ENCODE peak calls at places on chromosome 19, in six cellular contexts. One of them, this sample, is unnamed.

GRCh38 chr19:46529622-46530451 is 34.2 kb upstream of the PNMA8B start:
- DNase-seq in GM12878: no peak
- DNase-seq in tibial nerve: peak
- DNase-seq in psoas muscle: peak
- DNase-seq in cardiac fibroblast: peak
- DNase-seq in esophagus muscularis mucosa: no peak
- DNase-seq in this sample: no peak

GRCh38 chr19:31070126-31070525 is 279.1 kb downstream of the TSHZ3 start:
- DNase-seq in GM12878: no peak
- DNase-seq in tibial nerve: no peak
- DNase-seq in psoas muscle: no peak
- DNase-seq in cardiac fibroblast: no peak
- DNase-seq in esophagus muscularis mucosa: no peak
- DNase-seq in this sample: no peak

GRCh38 chr19:33437351-33438015 is 64.0 kb downstream of the CEBPG start:
- DNase-seq in GM12878: no peak
- DNase-seq in tibial nerve: no peak
- DNase-seq in psoas muscle: no peak
- DNase-seq in cardiac fibroblast: no peak
- DNase-seq in esophagus muscularis mucosa: no peak
- DNase-seq in this sample: no peak

GRCh38 chr19:33947565-33947964 is 150.9 kb downstream of the KCTD15 start:
- DNase-seq in GM12878: no peak
- DNase-seq in tibial nerve: no peak
- DNase-seq in psoas muscle: no peak
- DNase-seq in cardiac fibroblast: no peak
- DNase-seq in esophagus muscularis mucosa: peak
- DNase-seq in this sample: peak

GRCh38 chr19:29798783-29799182 is 13.0 kb upstream of the CCNE1 start:
- DNase-seq in GM12878: no peak
- DNase-seq in tibial nerve: no peak
- DNase-seq in psoas muscle: peak
- DNase-seq in cardiac fibroblast: peak
- DNase-seq in esophagus muscularis mucosa: no peak
- DNase-seq in this sample: no peak

GRCh38 chr19:6232567-6232966 is 47.2 kb downstream of the MLLT1 start:
- DNase-seq in GM12878: no peak
- DNase-seq in tibial nerve: no peak
- DNase-seq in psoas muscle: peak
- DNase-seq in cardiac fibroblast: peak
- DNase-seq in esophagus muscularis mucosa: no peak
- DNase-seq in this sample: no peak

GRCh38 chr19:5389353-5389752 is 48.7 kb upstream of the PTPRS start:
- DNase-seq in GM12878: no peak
- DNase-seq in tibial nerve: no peak
- DNase-seq in psoas muscle: no peak
- DNase-seq in cardiac fibroblast: no peak
- DNase-seq in esophagus muscularis mucosa: no peak
- DNase-seq in this sample: no peak

GRCh38 chr19:38700350-38700932 is 43.8 kb downstream of the CAPN12 start:
- DNase-seq in GM12878: no peak
- DNase-seq in tibial nerve: no peak
- DNase-seq in psoas muscle: no peak
- DNase-seq in cardiac fibroblast: no peak
- DNase-seq in esophagus muscularis mucosa: no peak
- DNase-seq in this sample: no peak

GRCh38 chr19:40216013-40216776 is 2.0 kb downstream of the TTC9B start:
- DNase-seq in GM12878: no peak
- DNase-seq in tibial nerve: no peak
- DNase-seq in psoas muscle: no peak
- DNase-seq in cardiac fibroblast: no peak
- DNase-seq in esophagus muscularis mucosa: no peak
- DNase-seq in this sample: no peak

GRCh38 chr19:28128341-28128740 is 1084.6 kb downstream of the UQCRFS1 start:
- DNase-seq in GM12878: no peak
- DNase-seq in tibial nerve: no peak
- DNase-seq in psoas muscle: no peak
- DNase-seq in cardiac fibroblast: no peak
- DNase-seq in esophagus muscularis mucosa: peak
- DNase-seq in this sample: no peak

GRCh38 chr19:7506385-7507328 is 9.2 kb upstream of the ZNF358 start:
- DNase-seq in GM12878: no peak
- DNase-seq in tibial nerve: peak
- DNase-seq in psoas muscle: peak
- DNase-seq in cardiac fibroblast: peak
- DNase-seq in esophagus muscularis mucosa: no peak
- DNase-seq in this sample: no peak

GRCh38 chr19:5947435-5947834 is 30.5 kb downstream of the RANBP3 start:
- DNase-seq in GM12878: no peak
- DNase-seq in tibial nerve: peak
- DNase-seq in psoas muscle: peak
- DNase-seq in cardiac fibroblast: peak
- DNase-seq in esophagus muscularis mucosa: no peak
- DNase-seq in this sample: no peak

GRCh38 chr19:7294571-7295212 is 478 bp upstream of the INSR start:
- DNase-seq in GM12878: no peak
- DNase-seq in tibial nerve: peak
- DNase-seq in psoas muscle: peak
- DNase-seq in cardiac fibroblast: peak
- DNase-seq in esophagus muscularis mucosa: no peak
- DNase-seq in this sample: peak

GRCh38 chr19:47699360-47699917 is 13.8 kb upstream of the EHD2 start:
- DNase-seq in GM12878: no peak
- DNase-seq in tibial nerve: no peak
- DNase-seq in psoas muscle: no peak
- DNase-seq in cardiac fibroblast: peak
- DNase-seq in esophagus muscularis mucosa: no peak
- DNase-seq in this sample: no peak

GRCh38 chr19:11499327-11499726 is 6.3 kb downstream of the ZNF653 start:
- DNase-seq in GM12878: no peak
- DNase-seq in tibial nerve: no peak
- DNase-seq in psoas muscle: no peak
- DNase-seq in cardiac fibroblast: no peak
- DNase-seq in esophagus muscularis mucosa: no peak
- DNase-seq in this sample: no peak

GRCh38 chr19:5949792-5950305 is 28.1 kb downstream of the RANBP3 start:
- DNase-seq in GM12878: no peak
- DNase-seq in tibial nerve: no peak
- DNase-seq in psoas muscle: no peak
- DNase-seq in cardiac fibroblast: no peak
- DNase-seq in esophagus muscularis mucosa: no peak
- DNase-seq in this sample: no peak

GRCh38 chr19:10408511-10409291 is 5.4 kb upstream of the CDC37 start:
- DNase-seq in GM12878: no peak
- DNase-seq in tibial nerve: no peak
- DNase-seq in psoas muscle: peak
- DNase-seq in cardiac fibroblast: no peak
- DNase-seq in esophagus muscularis mucosa: no peak
- DNase-seq in this sample: no peak

GRCh38 chr19:19566306-19566705 is 28.2 kb downstream of the CILP2 start:
- DNase-seq in GM12878: no peak
- DNase-seq in tibial nerve: no peak
- DNase-seq in psoas muscle: no peak
- DNase-seq in cardiac fibroblast: no peak
- DNase-seq in esophagus muscularis mucosa: no peak
- DNase-seq in this sample: no peak

GRCh38 chr19:8640402-8641004 is 10.1 kb downstream of the NFILZ start:
- DNase-seq in GM12878: no peak
- DNase-seq in tibial nerve: no peak
- DNase-seq in psoas muscle: peak
- DNase-seq in cardiac fibroblast: peak
- DNase-seq in esophagus muscularis mucosa: no peak
- DNase-seq in this sample: no peak

GRCh38 chr19:33373701-33374405 is at the start of gene CEBPG:
- DNase-seq in GM12878: no peak
- DNase-seq in tibial nerve: no peak
- DNase-seq in psoas muscle: peak
- DNase-seq in cardiac fibroblast: peak
- DNase-seq in esophagus muscularis mucosa: no peak
- DNase-seq in this sample: peak

GRCh38 chr19:13993554-13994308 is 12.4 kb downstream of the RFX1 start:
- DNase-seq in GM12878: no peak
- DNase-seq in tibial nerve: no peak
- DNase-seq in psoas muscle: no peak
- DNase-seq in cardiac fibroblast: no peak
- DNase-seq in esophagus muscularis mucosa: no peak
- DNase-seq in this sample: no peak

GRCh38 chr19:21580101-21580500 is 74.7 kb downstream of the ZNF429 start:
- DNase-seq in GM12878: no peak
- DNase-seq in tibial nerve: no peak
- DNase-seq in psoas muscle: no peak
- DNase-seq in cardiac fibroblast: no peak
- DNase-seq in esophagus muscularis mucosa: no peak
- DNase-seq in this sample: no peak

DNA sequence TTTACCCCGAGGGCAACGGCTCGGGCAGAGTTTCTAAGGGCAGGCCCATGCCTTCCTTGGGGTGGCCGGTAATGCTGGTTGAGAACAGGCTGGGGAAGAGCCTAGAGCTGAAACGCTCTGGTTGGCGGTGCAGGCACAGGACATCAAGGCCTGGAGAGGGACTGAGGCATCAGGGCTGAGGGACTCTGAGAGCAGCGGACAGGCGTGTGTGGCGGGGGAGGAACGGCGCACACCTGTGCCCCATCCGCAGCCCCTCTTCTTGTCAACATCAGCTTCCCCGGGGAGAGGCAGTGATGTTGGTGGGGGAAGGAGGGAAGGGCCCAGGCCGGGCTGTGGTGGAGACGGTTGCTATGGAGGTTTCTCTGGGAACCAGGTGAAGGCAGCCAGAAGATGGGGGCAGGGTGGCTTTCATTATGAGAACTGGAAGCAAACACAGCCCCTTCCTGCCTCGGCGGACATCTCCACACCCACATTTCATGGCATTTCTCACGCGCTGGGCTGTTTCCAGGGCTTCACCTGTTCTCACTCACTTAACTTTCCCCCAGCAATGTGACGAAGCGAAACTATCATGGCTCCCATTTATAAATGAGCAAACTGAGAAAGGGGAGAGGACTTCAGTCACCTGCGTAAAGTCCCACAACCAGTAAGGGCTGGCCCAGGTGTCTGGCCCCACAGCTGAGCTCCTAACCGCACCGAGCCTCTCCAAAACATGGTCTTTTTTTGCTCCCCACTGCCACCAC is 8.2 kb upstream of the ATF5 start:
- DNase-seq in GM12878: peak
- DNase-seq in tibial nerve: no peak
- DNase-seq in psoas muscle: peak
- DNase-seq in cardiac fibroblast: no peak
- DNase-seq in esophagus muscularis mucosa: no peak
- DNase-seq in this sample: no peak
- TF ChIP-seq CTCF in GM12878: no peak
- TF ChIP-seq CTCF in tibial nerve: no peak
- TF ChIP-seq CTCF in psoas muscle: no peak
- TF ChIP-seq CTCF in cardiac fibroblast: no peak
- TF ChIP-seq CTCF in esophagus muscularis mucosa: no peak
- TF ChIP-seq CTCF in this sample: no peak

DNA sequence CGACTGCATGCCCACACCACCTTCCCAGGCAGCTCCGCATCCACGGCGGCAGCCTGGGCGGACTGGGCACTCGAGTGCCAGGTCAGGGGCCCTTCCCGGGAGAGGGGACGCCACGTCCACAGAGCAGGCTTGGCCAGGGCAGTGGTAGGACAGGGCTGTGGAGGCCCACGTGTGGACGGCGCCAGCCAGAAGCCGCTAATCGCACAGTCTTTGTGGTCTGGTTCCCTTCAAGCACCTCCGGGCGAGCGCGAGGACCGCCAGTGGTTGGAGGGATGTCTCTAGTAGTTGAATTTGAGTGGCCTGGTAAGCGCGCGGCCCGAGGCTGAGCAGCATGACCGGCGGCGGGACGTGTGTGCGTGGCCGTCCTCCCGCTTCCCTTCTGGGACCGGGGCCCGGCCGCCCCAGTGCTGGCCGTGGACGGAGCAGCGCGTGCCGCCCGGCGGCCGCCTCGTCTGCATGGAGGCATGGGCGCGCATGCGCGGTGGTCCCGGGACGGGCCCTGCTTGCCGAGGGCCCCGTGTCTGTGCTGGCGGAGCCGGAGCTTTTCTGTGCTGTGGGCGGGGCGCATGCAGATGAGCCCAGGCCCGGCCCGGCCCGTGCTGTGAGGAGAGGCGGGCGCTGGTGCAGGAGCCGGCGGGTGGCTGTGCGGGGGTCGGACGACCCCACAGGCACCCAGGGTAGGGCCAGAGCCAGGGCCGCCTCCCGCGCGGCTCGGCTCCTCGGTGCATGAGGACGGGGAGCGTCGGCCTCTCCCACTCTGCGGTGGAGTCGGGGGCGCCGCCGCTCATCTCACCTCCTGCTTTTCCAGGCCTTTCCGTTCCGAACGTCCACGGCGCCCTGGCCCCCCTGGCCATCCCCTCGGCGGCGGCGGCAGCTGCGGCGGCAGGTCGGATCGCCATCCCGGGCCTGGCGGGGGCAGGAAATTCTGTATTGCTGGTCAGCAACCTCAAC is 8.6 kb downstream of the PTBP1 start:
- DNase-seq in GM12878: no peak
- DNase-seq in tibial nerve: no peak
- DNase-seq in psoas muscle: no peak
- DNase-seq in cardiac fibroblast: no peak
- DNase-seq in esophagus muscularis mucosa: no peak
- DNase-seq in this sample: no peak
- TF ChIP-seq CTCF in GM12878: no peak
- TF ChIP-seq CTCF in tibial nerve: no peak
- TF ChIP-seq CTCF in psoas muscle: no peak
- TF ChIP-seq CTCF in cardiac fibroblast: no peak
- TF ChIP-seq CTCF in esophagus muscularis mucosa: no peak
- TF ChIP-seq CTCF in this sample: no peak

GRCh38 chr19:17726914-17727773 is 7.9 kb downstream of the MAP1S start:
- DNase-seq in GM12878: no peak
- DNase-seq in tibial nerve: no peak
- DNase-seq in psoas muscle: no peak
- DNase-seq in cardiac fibroblast: no peak
- DNase-seq in esophagus muscularis mucosa: no peak
- DNase-seq in this sample: no peak
- TF ChIP-seq CTCF in GM12878: no peak
- TF ChIP-seq CTCF in tibial nerve: no peak
- TF ChIP-seq CTCF in psoas muscle: no peak
- TF ChIP-seq CTCF in cardiac fibroblast: no peak
- TF ChIP-seq CTCF in esophagus muscularis mucosa: no peak
- TF ChIP-seq CTCF in this sample: no peak

DNA sequence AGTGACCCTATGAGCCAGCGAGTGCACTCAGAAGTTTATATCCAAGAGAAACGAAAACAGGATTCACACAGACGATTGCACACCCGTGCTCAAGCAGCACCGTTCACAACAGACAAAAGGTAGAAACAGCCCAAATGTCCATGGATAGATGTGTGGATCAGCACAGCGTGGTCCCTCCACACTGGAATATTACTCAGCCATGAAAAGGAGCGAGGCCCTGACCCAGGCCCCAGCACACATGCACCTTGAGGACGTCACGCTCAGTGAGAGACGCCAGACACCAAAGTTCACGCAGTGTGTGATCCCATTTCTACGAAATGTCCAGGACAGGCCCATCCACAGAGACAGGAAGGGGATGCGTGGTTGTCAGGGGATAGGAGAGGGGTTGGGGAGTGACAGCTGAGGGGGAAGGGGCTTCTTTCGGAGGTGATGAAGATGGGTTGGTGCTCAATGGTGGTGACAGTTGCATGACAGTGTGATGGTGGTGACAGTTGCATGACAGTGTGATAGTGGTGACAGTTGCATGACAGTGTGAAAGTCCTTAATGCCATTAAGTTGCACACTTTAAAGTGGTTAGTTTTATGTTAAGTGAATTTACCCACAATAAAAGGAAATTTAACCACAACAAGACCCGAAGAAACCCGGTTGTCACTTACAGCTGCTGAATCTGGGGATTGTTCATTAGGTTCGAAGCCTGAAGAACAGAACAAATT is 18.9 kb upstream of the SLC39A3 start:
- DNase-seq in GM12878: no peak
- DNase-seq in tibial nerve: no peak
- DNase-seq in psoas muscle: no peak
- DNase-seq in cardiac fibroblast: no peak
- DNase-seq in esophagus muscularis mucosa: no peak
- DNase-seq in this sample: no peak
- TF ChIP-seq CTCF in GM12878: no peak
- TF ChIP-seq CTCF in tibial nerve: no peak
- TF ChIP-seq CTCF in psoas muscle: no peak
- TF ChIP-seq CTCF in cardiac fibroblast: no peak
- TF ChIP-seq CTCF in esophagus muscularis mucosa: no peak
- TF ChIP-seq CTCF in this sample: no peak